ENCODE peak calls at places on chromosome 9, in five cellular contexts. One of them, this sample, is unnamed.
A peak's percentile ranks its signal among the peaks of the same experiment; 100 is the strongest.

GRCh38 chr9:114291886-114292590 is 30.9 kb upstream of the ORM1 start:
- DNase-seq in upper lobe of left lung: peak; percentile 4
- DNase-seq in thyroid gland: no peak
- DNase-seq in A673: no peak
- DNase-seq in GM23338: no peak
- DNase-seq in this sample: no peak

GRCh38 chr9:131701789-131702337 is 38.0 kb downstream of the RAPGEF1 start:
- DNase-seq in upper lobe of left lung: no peak
- DNase-seq in thyroid gland: no peak
- DNase-seq in A673: peak; percentile 49
- DNase-seq in GM23338: peak; percentile 66
- DNase-seq in this sample: no peak

GRCh38 chr9:16833285-16833684 is 37.2 kb downstream of the BNC2 start:
- DNase-seq in upper lobe of left lung: no peak
- DNase-seq in thyroid gland: no peak
- DNase-seq in A673: no peak
- DNase-seq in GM23338: no peak
- DNase-seq in this sample: no peak

GRCh38 chr9:20364954-20365353 is 257.3 kb downstream of the MLLT3 start:
- DNase-seq in upper lobe of left lung: no peak
- DNase-seq in thyroid gland: no peak
- DNase-seq in A673: peak; percentile 10
- DNase-seq in GM23338: no peak
- DNase-seq in this sample: no peak

GRCh38 chr9:124205686-124206352 is 51.9 kb upstream of the NEK6 start:
- DNase-seq in upper lobe of left lung: no peak
- DNase-seq in thyroid gland: no peak
- DNase-seq in A673: peak; percentile 72
- DNase-seq in GM23338: no peak
- DNase-seq in this sample: no peak

GRCh38 chr9:112532427-112532826 is 45.8 kb downstream of the KIAA1958 start:
- DNase-seq in upper lobe of left lung: peak; percentile 70
- DNase-seq in thyroid gland: no peak
- DNase-seq in A673: peak; percentile 68
- DNase-seq in GM23338: no peak
- DNase-seq in this sample: no peak

GRCh38 chr9:132597073-132597775 is 14.8 kb downstream of the BARHL1 start:
- DNase-seq in upper lobe of left lung: no peak
- DNase-seq in thyroid gland: peak; percentile 37
- DNase-seq in A673: no peak
- DNase-seq in GM23338: no peak
- DNase-seq in this sample: no peak

GRCh38 chr9:109401169-109401989 is 80.5 kb upstream of the EPB41L4B start:
- DNase-seq in upper lobe of left lung: peak; percentile 72
- DNase-seq in thyroid gland: peak; percentile 78
- DNase-seq in A673: peak; percentile 40
- DNase-seq in GM23338: peak; percentile 95
- DNase-seq in this sample: peak; percentile 62

GRCh38 chr9:13088734-13089427 is 190.6 kb downstream of the MPDZ start:
- DNase-seq in upper lobe of left lung: no peak
- DNase-seq in thyroid gland: no peak
- DNase-seq in A673: peak; percentile 76
- DNase-seq in GM23338: peak; percentile 89
- DNase-seq in this sample: no peak

GRCh38 chr9:124551472-124552339 is 44.5 kb upstream of the NR5A1 start:
- DNase-seq in upper lobe of left lung: peak; percentile 58
- DNase-seq in thyroid gland: peak; percentile 58
- DNase-seq in A673: peak; percentile 73
- DNase-seq in GM23338: peak; percentile 88
- DNase-seq in this sample: peak; percentile 32

GRCh38 chr9:16335788-16336580 is 534.5 kb downstream of the BNC2 start:
- DNase-seq in upper lobe of left lung: peak; percentile 56
- DNase-seq in thyroid gland: peak; percentile 21
- DNase-seq in A673: no peak
- DNase-seq in GM23338: no peak
- DNase-seq in this sample: no peak

GRCh38 chr9:126491256-126491879 is 122.4 kb upstream of the LMX1B start:
- DNase-seq in upper lobe of left lung: no peak
- DNase-seq in thyroid gland: peak; percentile 53
- DNase-seq in A673: peak; percentile 75
- DNase-seq in GM23338: peak; percentile 78
- DNase-seq in this sample: no peak

GRCh38 chr9:686381-686813 is 155.1 kb upstream of the DMRT1 start:
- DNase-seq in upper lobe of left lung: no peak
- DNase-seq in thyroid gland: no peak
- DNase-seq in A673: no peak
- DNase-seq in GM23338: no peak
- DNase-seq in this sample: no peak

GRCh38 chr9:79471577-79472543 is 99.9 kb upstream of the TLE4 start:
- DNase-seq in upper lobe of left lung: peak; percentile 38
- DNase-seq in thyroid gland: peak; percentile 78
- DNase-seq in A673: peak; percentile 61
- DNase-seq in GM23338: peak; percentile 13
- DNase-seq in this sample: no peak

GRCh38 chr9:108271646-108272349 is 584.0 kb downstream of the ACTL7B start:
- DNase-seq in upper lobe of left lung: no peak
- DNase-seq in thyroid gland: peak; percentile 6
- DNase-seq in A673: peak; percentile 76
- DNase-seq in GM23338: peak; percentile 61
- DNase-seq in this sample: peak; percentile 47

GRCh38 chr9:126721531-126722098 is 83.2 kb upstream of the ZBTB43 start:
- DNase-seq in upper lobe of left lung: no peak
- DNase-seq in thyroid gland: no peak
- DNase-seq in A673: no peak
- DNase-seq in GM23338: no peak
- DNase-seq in this sample: no peak

GRCh38 chr9:24828687-24829086 is 283.0 kb upstream of the IZUMO3 start:
- DNase-seq in upper lobe of left lung: no peak
- DNase-seq in thyroid gland: no peak
- DNase-seq in A673: no peak
- DNase-seq in GM23338: no peak
- DNase-seq in this sample: no peak

GRCh38 chr9:107731115-107731762 is 241.7 kb upstream of the KLF4 start:
- DNase-seq in upper lobe of left lung: no peak
- DNase-seq in thyroid gland: no peak
- DNase-seq in A673: no peak
- DNase-seq in GM23338: no peak
- DNase-seq in this sample: no peak

GRCh38 chr9:74974558-74974957 is 21.8 kb upstream of the C9orf40 start:
- DNase-seq in upper lobe of left lung: no peak
- DNase-seq in thyroid gland: no peak
- DNase-seq in A673: no peak
- DNase-seq in GM23338: no peak
- DNase-seq in this sample: no peak

GRCh38 chr9:81032030-81032572 is 657.2 kb downstream of the TLE1 start:
- DNase-seq in upper lobe of left lung: no peak
- DNase-seq in thyroid gland: no peak
- DNase-seq in A673: no peak
- DNase-seq in GM23338: no peak
- DNase-seq in this sample: no peak

GRCh38 chr9:128372188-128372641 is 1.0 kb downstream of the URM1 start:
- DNase-seq in upper lobe of left lung: no peak
- DNase-seq in thyroid gland: no peak
- DNase-seq in A673: no peak
- DNase-seq in GM23338: no peak
- DNase-seq in this sample: no peak

GRCh38 chr9:121827251-121827967 is 176.0 kb downstream of the DAB2IP start:
- DNase-seq in upper lobe of left lung: peak; percentile 15
- DNase-seq in thyroid gland: no peak
- DNase-seq in A673: no peak
- DNase-seq in GM23338: peak; percentile 59
- DNase-seq in this sample: no peak

GRCh38 chr9:107674937-107675277 is 185.3 kb upstream of the KLF4 start:
- DNase-seq in upper lobe of left lung: peak; percentile 56
- DNase-seq in thyroid gland: no peak
- DNase-seq in A673: no peak
- DNase-seq in GM23338: no peak
- DNase-seq in this sample: no peak

GRCh38 chr9:88025411-88026132 is 51.2 kb upstream of the CDK20 start:
- DNase-seq in upper lobe of left lung: no peak
- DNase-seq in thyroid gland: no peak
- DNase-seq in A673: no peak
- DNase-seq in GM23338: no peak
- DNase-seq in this sample: no peak

GRCh38 chr9:89810434-89810833 is 205.6 kb downstream of the GADD45G start:
- DNase-seq in upper lobe of left lung: peak; percentile 43
- DNase-seq in thyroid gland: peak; percentile 64
- DNase-seq in A673: peak; percentile 77
- DNase-seq in GM23338: no peak
- DNase-seq in this sample: no peak

GRCh38 chr9:129141066-129142041 is 30.1 kb downstream of the PTPA start:
- DNase-seq in upper lobe of left lung: peak; percentile 69
- DNase-seq in thyroid gland: peak; percentile 48
- DNase-seq in A673: peak; percentile 69
- DNase-seq in GM23338: no peak
- DNase-seq in this sample: no peak

GRCh38 chr9:82790868-82791267 is 272.1 kb downstream of the RASEF start:
- DNase-seq in upper lobe of left lung: no peak
- DNase-seq in thyroid gland: no peak
- DNase-seq in A673: no peak
- DNase-seq in GM23338: no peak
- DNase-seq in this sample: no peak

GRCh38 chr9:14251146-14252071 is 62.5 kb downstream of the NFIB start:
- DNase-seq in upper lobe of left lung: peak; percentile 85
- DNase-seq in thyroid gland: peak; percentile 97
- DNase-seq in A673: peak; percentile 16
- DNase-seq in GM23338: peak; percentile 65
- DNase-seq in this sample: peak; percentile 28

DNA sequence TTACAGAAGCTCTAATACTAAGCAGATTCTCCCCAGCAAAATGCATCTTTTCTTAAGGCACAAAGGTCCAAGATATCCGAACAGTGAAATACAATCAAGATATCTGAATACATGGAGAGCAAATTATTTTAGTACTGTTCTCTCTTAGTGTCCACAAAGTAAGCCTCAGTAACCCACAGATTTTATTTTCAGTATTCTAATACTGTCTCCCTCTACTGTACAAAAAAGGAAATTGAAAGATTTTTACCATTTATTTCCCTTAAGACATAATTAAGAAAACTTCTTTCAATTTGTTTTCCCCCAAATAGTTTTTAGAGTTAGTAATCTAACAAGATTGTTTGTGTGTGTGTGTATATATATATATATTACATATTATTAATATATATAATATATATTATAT is 24.7 kb upstream of the NOL6 start:
- DNase-seq in upper lobe of left lung: no peak
- DNase-seq in thyroid gland: no peak
- DNase-seq in A673: peak; percentile 31
- DNase-seq in GM23338: no peak
- DNase-seq in this sample: no peak
- TF ChIP-seq CTCF in upper lobe of left lung: no peak
- TF ChIP-seq CTCF in thyroid gland: no peak
- TF ChIP-seq CTCF in A673: peak; percentile 41
- TF ChIP-seq CTCF in GM23338: peak; percentile 33
- TF ChIP-seq CTCF in this sample: peak; percentile 35

GRCh38 chr9:136267261-136268111 is 21.9 kb upstream of the QSOX2 start:
- DNase-seq in upper lobe of left lung: peak; percentile 88
- DNase-seq in thyroid gland: peak; percentile 66
- DNase-seq in A673: peak; percentile 89
- DNase-seq in GM23338: peak; percentile 85
- DNase-seq in this sample: peak; percentile 62
- TF ChIP-seq CTCF in upper lobe of left lung: peak; percentile 27
- TF ChIP-seq CTCF in thyroid gland: no peak
- TF ChIP-seq CTCF in A673: peak; percentile 48
- TF ChIP-seq CTCF in GM23338: no peak
- TF ChIP-seq CTCF in this sample: peak; percentile 26

GRCh38 chr9:35028341-35028740 is 38.8 kb downstream of the DNAJB5 start:
- DNase-seq in upper lobe of left lung: no peak
- DNase-seq in thyroid gland: no peak
- DNase-seq in A673: no peak
- DNase-seq in GM23338: no peak
- DNase-seq in this sample: no peak

GRCh38 chr9:35029241-35029640 is 39.7 kb downstream of the DNAJB5 start:
- DNase-seq in upper lobe of left lung: no peak
- DNase-seq in thyroid gland: no peak
- DNase-seq in A673: no peak
- DNase-seq in GM23338: no peak
- DNase-seq in this sample: no peak

GRCh38 chr9:35027871-35028270 is 38.3 kb downstream of the DNAJB5 start:
- DNase-seq in upper lobe of left lung: no peak
- DNase-seq in thyroid gland: no peak
- DNase-seq in A673: no peak
- DNase-seq in GM23338: no peak
- DNase-seq in this sample: no peak

GRCh38 chr9:35026671-35027070 is 37.1 kb downstream of the DNAJB5 start:
- DNase-seq in upper lobe of left lung: no peak
- DNase-seq in thyroid gland: no peak
- DNase-seq in A673: peak; percentile 23
- DNase-seq in GM23338: no peak
- DNase-seq in this sample: no peak

DNA sequence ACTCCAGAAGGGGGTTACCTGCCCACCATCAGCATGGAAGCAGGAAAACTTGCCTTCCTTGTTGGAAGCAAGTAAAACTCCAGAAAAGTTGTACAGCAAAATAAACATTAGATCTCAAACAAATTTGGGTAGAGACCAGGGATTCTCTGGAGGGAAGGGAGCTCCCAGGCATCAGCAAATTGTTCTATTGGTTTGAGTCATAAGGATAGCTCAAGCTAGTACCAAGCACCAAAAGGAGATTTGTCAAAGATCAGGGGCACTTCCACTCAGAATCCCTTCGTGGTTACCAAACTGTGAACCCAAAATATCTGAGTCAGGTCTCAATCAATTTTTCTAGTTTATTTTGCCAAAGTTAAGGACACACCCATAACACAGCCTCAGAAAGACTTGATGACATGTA is 37.8 kb downstream of the DNAJB5 start:
- DNase-seq in upper lobe of left lung: no peak
- DNase-seq in thyroid gland: no peak
- DNase-seq in A673: no peak
- DNase-seq in GM23338: no peak
- DNase-seq in this sample: no peak
- TF ChIP-seq CTCF in upper lobe of left lung: no peak
- TF ChIP-seq CTCF in thyroid gland: no peak
- TF ChIP-seq CTCF in A673: no peak
- TF ChIP-seq CTCF in GM23338: no peak
- TF ChIP-seq CTCF in this sample: no peak

DNA sequence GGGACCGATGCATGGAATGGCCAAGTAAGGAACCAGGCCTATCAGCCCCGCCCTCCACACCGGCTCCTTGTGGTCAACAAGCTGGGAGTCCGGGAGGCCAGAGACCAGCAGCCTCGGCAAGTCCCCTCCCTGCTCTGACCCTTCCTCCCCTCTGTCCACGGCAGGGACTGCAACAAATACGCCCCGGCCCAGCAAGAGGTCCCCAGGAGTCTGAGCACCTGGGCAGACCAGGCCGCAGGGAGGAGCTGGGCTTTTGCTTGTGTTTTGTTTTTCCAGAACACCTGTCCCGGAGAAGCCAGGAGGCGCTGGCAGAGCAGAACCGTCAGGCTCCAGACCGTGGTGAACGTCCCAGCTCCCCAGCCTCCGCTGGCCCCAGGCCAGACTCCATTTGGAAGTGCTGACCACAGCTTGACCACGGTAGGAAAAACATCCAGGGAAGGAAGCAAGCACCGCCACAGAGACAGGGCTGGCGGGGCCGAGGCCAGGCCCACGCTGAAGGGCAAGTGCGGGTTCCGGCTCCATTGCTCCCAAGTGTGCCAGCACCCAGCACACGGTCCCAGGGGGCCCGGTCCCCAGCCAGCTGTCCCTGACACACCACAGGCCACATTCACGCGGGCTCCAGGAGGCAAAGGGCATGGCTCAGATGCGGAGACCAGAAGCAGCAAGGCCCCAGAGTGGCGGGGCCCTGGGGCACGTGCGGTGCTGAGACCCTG is 56.6 kb downstream of the VAV2 start:
- DNase-seq in upper lobe of left lung: no peak
- DNase-seq in thyroid gland: peak; percentile 99
- DNase-seq in A673: no peak
- DNase-seq in GM23338: no peak
- DNase-seq in this sample: no peak
- TF ChIP-seq CTCF in upper lobe of left lung: no peak
- TF ChIP-seq CTCF in thyroid gland: peak; percentile 23
- TF ChIP-seq CTCF in A673: no peak
- TF ChIP-seq CTCF in GM23338: no peak
- TF ChIP-seq CTCF in this sample: no peak